ENCODE peak calls at places on chromosome 1, in ten cellular contexts. D, H, Q, R, J, U, W, M, N and Y are unnamed samples. For H3K4me1, the result is how much of the 10 kb centered on the place peaks cover.

GRCh38 chr1:18211764-18212163 is 104.2 kb downstream of the IGSF21 start:
- DNase-seq in D (no peak), H (no peak), Q (no peak), R (no peak), J (no peak), U (no peak), W (no peak), M (no peak), N (no peak), Y (no peak)

GRCh38 chr1:18776777-18777176 is 82.7 kb downstream of the TAS1R2 start:
- DNase-seq in D (no peak), H (no peak), Q (no peak), R (no peak), J (no peak), U (no peak), W (no peak), M (no peak), N (no peak), Y (no peak)

GRCh38 chr1:22350171-22350961 is 101.3 kb upstream of the ZBTB40 start:
- DNase-seq in D (no peak), H (no peak), Q (no peak), R (no peak), J (no peak), U (peak), W (no peak), M (no peak), N (no peak), Y (no peak)

GRCh38 chr1:46673749-46674182 is 2.1 kb downstream of the TEX38 start:
- DNase-seq in D (peak), H (no peak), Q (no peak), R (peak), J (no peak), U (no peak), W (no peak), M (no peak), N (no peak), Y (no peak)

GRCh38 chr1:40980453-40981121 is 1.1 kb downstream of the CTPS1 start:
- DNase-seq in D (peak), H (peak), Q (no peak), R (peak), J (peak), U (no peak), W (peak), M (peak), N (peak), Y (peak)

GRCh38 chr1:14881775-14882672 is 271.5 kb upstream of the TMEM51 start:
- DNase-seq in D (no peak), H (no peak), Q (no peak), R (peak), J (no peak), U (no peak), W (no peak), M (no peak), N (no peak), Y (no peak)

GRCh38 chr1:185017966-185018365 is 27.4 kb upstream of the RNF2 start:
- DNase-seq in D (no peak), H (no peak), Q (no peak), R (no peak), J (no peak), U (no peak), W (no peak), M (no peak), N (no peak), Y (no peak)

GRCh38 chr1:43671626-43672330 is 21.8 kb downstream of the KDM4A start:
- DNase-seq in D (no peak), H (no peak), Q (no peak), R (peak), J (no peak), U (no peak), W (no peak), M (no peak), N (no peak), Y (no peak)

GRCh38 chr1:77378723-77379533 is 97.1 kb downstream of the AK5 start:
- DNase-seq in D (peak), H (no peak), Q (no peak), R (peak), J (no peak), U (no peak), W (no peak), M (no peak), N (no peak), Y (peak)

GRCh38 chr1:19467199-19468187 is 17.8 kb downstream of the CAPZB start:
- DNase-seq in D (no peak), H (no peak), Q (no peak), R (no peak), J (no peak), U (no peak), W (no peak), M (no peak), N (no peak), Y (no peak)

GRCh38 chr1:205518616-205519540 is 14.4 kb downstream of the CDK18 start:
- DNase-seq in D (no peak), H (peak), Q (no peak), R (no peak), J (no peak), U (no peak), W (peak), M (no peak), N (no peak), Y (no peak)

GRCh38 chr1:202164271-202165037 is 4.1 kb upstream of the PTPN7 start:
- DNase-seq in D (no peak), H (no peak), Q (no peak), R (no peak), J (peak), U (peak), W (peak), M (peak), N (peak), Y (peak)

GRCh38 chr1:84253041-84253440 is 48.5 kb upstream of the SAMD13 start:
- DNase-seq in D (no peak), H (no peak), Q (no peak), R (peak), J (no peak), U (no peak), W (no peak), M (no peak), N (no peak), Y (no peak)

GRCh38 chr1:235533476-235534168 is 29.4 kb upstream of the B3GALNT2 start:
- DNase-seq in D (no peak), H (no peak), Q (no peak), R (peak), J (no peak), U (no peak), W (no peak), M (no peak), N (no peak), Y (no peak)

GRCh38 chr1:118116401-118116800 is 68.6 kb downstream of the SPAG17 start:
- DNase-seq in D (no peak), H (no peak), Q (no peak), R (peak), J (no peak), U (no peak), W (no peak), M (no peak), N (no peak), Y (no peak)

GRCh38 chr1:16367968-16368910 is 1.2 kb downstream of the SZRD1 start:
- DNase-seq in D (peak), H (no peak), Q (no peak), R (peak), J (no peak), U (no peak), W (no peak), M (no peak), N (no peak), Y (peak)

GRCh38 chr1:197467881-197468280 is 199.8 kb downstream of the CRB1 start:
- DNase-seq in D (no peak), H (no peak), Q (no peak), R (peak), J (no peak), U (no peak), W (no peak), M (no peak), N (no peak), Y (no peak)

GRCh38 chr1:177334276-177334675 is 163.5 kb downstream of the BRINP2 start:
- DNase-seq in D (no peak), H (no peak), Q (no peak), R (peak), J (no peak), U (no peak), W (no peak), M (no peak), N (no peak), Y (no peak)

GRCh38 chr1:19390901-19391595 is 78.9 kb downstream of the SLC66A1 start:
- DNase-seq in D (peak), H (peak), Q (no peak), R (peak), J (peak), U (no peak), W (peak), M (peak), N (peak), Y (peak)

GRCh38 chr1:167562697-167563096 is 9.1 kb upstream of the CREG1 start:
- DNase-seq in D (no peak), H (no peak), Q (no peak), R (peak), J (no peak), U (no peak), W (no peak), M (no peak), N (no peak), Y (no peak)

GRCh38 chr1:245748246-245748645 is 593.5 kb downstream of the KIF26B start:
- DNase-seq in D (no peak), H (no peak), Q (peak), R (peak), J (no peak), U (no peak), W (no peak), M (no peak), N (no peak), Y (no peak)

GRCh38 chr1:219813344-219813743 is 115.0 kb downstream of the SLC30A10 start:
- DNase-seq in D (no peak), H (no peak), Q (no peak), R (no peak), J (no peak), U (no peak), W (no peak), M (no peak), N (no peak), Y (no peak)

GRCh38 chr1:38013027-38013588 is 574 bp downstream of the UTP11 start:
- DNase-seq in D (no peak), H (no peak), Q (no peak), R (peak), J (no peak), U (no peak), W (no peak), M (no peak), N (no peak), Y (no peak)

GRCh38 chr1:203592728-203593127 is 33.9 kb upstream of the ATP2B4 start:
- DNase-seq in D (peak), H (no peak), Q (no peak), R (peak), J (no peak), U (no peak), W (no peak), M (no peak), N (no peak), Y (no peak)

GRCh38 chr1:52633291-52633754 is 355 bp downstream of the SHISAL2A start:
- DNase-seq in D (no peak), H (no peak), Q (peak), R (peak), J (no peak), U (no peak), W (peak), M (no peak), N (peak), Y (peak)

GRCh38 chr1:52631759-52632331 is 1.1 kb upstream of the SHISAL2A start:
- DNase-seq in D (no peak), H (no peak), Q (no peak), R (no peak), J (no peak), U (no peak), W (no peak), M (no peak), N (no peak), Y (no peak)

GRCh38 chr1:52634111-52634510 is 1.1 kb downstream of the SHISAL2A start:
- DNase-seq in D (no peak), H (no peak), Q (no peak), R (no peak), J (no peak), U (no peak), W (no peak), M (no peak), N (no peak), Y (peak)

GRCh38 chr1:52635321-52636089 is 2.5 kb downstream of the SHISAL2A start:
- DNase-seq in D (no peak), H (peak), Q (no peak), R (no peak), J (no peak), U (no peak), W (no peak), M (peak), N (no peak), Y (peak)

GRCh38 chr1:52632732-52633290 is at the start of gene SHISAL2A:
- DNase-seq in D (no peak), H (peak), Q (peak), R (peak), J (peak), U (peak), W (peak), M (peak), N (peak), Y (peak)
- H3K4me3 ChIP-seq in D (no peak), H (peak), Q (no peak), R (no peak), J (peak), U (no peak), W (peak), M (peak), N (peak), Y (peak)

GRCh38 chr1:161182214-161182613 is 4.9 kb upstream of the B4GALT3 start:
- DNase-seq in D (no peak), H (no peak), Q (no peak), R (peak), J (peak), U (no peak), W (no peak), M (peak), N (peak), Y (no peak)
- H3K4me1 ChIP-seq in D (under half), H (under half), Q (under half), R (under half), J (half or more), U (under half), W (under half), M (half or more), N (half or more), Y (half or more)

GRCh38 chr1:58919226-58919985 is 135.6 kb upstream of the JUN start:
- DNase-seq in D (no peak), H (no peak), Q (no peak), R (no peak), J (no peak), U (no peak), W (no peak), M (no peak), N (no peak), Y (no peak)

GRCh38 chr1:58909914-58910681 is 126.3 kb upstream of the JUN start:
- DNase-seq in D (no peak), H (no peak), Q (no peak), R (no peak), J (no peak), U (no peak), W (no peak), M (no peak), N (no peak), Y (no peak)

GRCh38 chr1:58917436-58917835 is 133.6 kb upstream of the JUN start:
- DNase-seq in D (no peak), H (no peak), Q (no peak), R (no peak), J (no peak), U (no peak), W (no peak), M (no peak), N (no peak), Y (no peak)

GRCh38 chr1:58911841-58912553 is 128.2 kb upstream of the JUN start:
- DNase-seq in D (peak), H (no peak), Q (no peak), R (no peak), J (no peak), U (no peak), W (no peak), M (no peak), N (no peak), Y (no peak)

DNA sequence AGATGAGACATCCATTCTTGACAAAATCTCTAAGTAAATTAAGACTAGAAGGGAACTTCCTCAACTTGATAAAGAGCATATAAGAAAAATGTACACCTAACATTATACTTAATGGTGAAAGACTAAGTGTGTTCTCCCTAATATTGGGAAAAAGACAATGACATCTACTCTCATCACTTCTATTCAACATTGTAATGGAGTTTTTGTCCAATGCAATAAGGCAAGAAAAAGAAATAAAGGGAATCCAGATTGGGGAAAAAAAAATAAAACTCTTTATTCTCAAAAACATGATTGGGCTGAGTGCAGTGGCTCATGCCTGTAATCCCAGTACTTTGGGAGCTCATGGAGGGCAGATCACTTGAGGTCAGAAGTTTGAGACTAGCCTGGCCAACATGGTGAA is 131.1 kb upstream of the JUN start:
- DNase-seq in D (no peak), H (no peak), Q (no peak), R (no peak), J (no peak), U (no peak), W (no peak), M (no peak), N (no peak), Y (no peak)
- H3K4me3 ChIP-seq in D (no peak), H (no peak), Q (no peak), R (no peak), J (no peak), U (no peak), W (no peak), M (no peak), N (no peak), Y (no peak)

DNA sequence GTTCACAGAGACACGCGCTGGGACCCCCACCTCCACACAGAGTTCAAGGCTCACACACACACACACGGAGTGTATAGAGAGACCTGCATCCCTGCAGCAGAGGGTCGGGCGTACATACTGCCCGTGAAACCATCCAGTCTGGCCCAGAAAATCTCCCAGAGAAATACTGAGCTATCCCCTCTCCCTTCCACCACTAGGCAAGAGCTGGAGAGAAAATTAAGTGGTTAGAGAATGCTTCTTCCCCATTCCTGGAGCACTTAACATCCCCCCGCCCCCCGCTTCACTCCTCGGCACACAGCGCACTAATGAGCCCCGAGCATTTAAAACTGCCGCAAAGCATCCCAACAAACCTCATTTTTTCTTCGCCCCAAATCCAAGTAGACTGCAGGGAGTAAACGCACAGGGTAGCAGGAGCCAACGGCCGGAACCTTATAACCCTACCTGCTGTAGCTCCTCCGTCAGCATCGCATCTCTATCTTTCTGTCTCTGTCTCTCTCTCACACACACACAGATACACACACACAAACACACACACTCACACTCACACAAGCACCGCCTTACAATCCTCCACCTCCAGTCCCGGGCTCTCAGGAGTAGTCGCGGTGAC is 422 bp downstream of the DUSP10 start:
- DNase-seq in D (peak), H (peak), Q (peak), R (peak), J (no peak), U (no peak), W (peak), M (no peak), N (no peak), Y (peak)
- H3K4me1 ChIP-seq in D (under half), H (under half), Q (under half), R (under half), J (under half), U (under half), W (under half), M (under half), N (under half), Y (under half)

GRCh38 chr1:114854693-114855320 is at the start of gene SYCP1:
- DNase-seq in D (no peak), H (no peak), Q (no peak), R (no peak), J (no peak), U (no peak), W (no peak), M (no peak), N (no peak), Y (no peak)
- H3K4me3 ChIP-seq in D (peak), H (no peak), Q (no peak), R (peak), J (peak), U (no peak), W (peak), M (no peak), N (peak), Y (no peak)

GRCh38 chr1:178954291-178954690 is 71.4 kb upstream of the FAM20B start:
- DNase-seq in D (no peak), H (no peak), Q (no peak), R (no peak), J (no peak), U (no peak), W (no peak), M (no peak), N (no peak), Y (no peak)
- H3K4me1 ChIP-seq in D (under half), H (under half), Q (under half), R (under half), J (under half), U (under half), W (under half), M (under half), N (under half), Y (under half)

GRCh38 chr1:54927475-54928240 is 40.7 kb upstream of the DHCR24 start:
- DNase-seq in D (peak), H (no peak), Q (no peak), R (peak), J (no peak), U (no peak), W (no peak), M (no peak), N (no peak), Y (no peak)
- H3K4me3 ChIP-seq in D (no peak), H (no peak), Q (no peak), R (no peak), J (no peak), U (no peak), W (no peak), M (no peak), N (no peak), Y (no peak)

GRCh38 chr1:111622166-111622565 is 2.6 kb downstream of the RAP1A start:
- DNase-seq in D (no peak), H (no peak), Q (no peak), R (no peak), J (no peak), U (no peak), W (no peak), M (no peak), N (no peak), Y (no peak)
- H3K4me1 ChIP-seq in D (under half), H (under half), Q (under half), R (under half), J (half or more), U (under half), W (under half), M (half or more), N (under half), Y (half or more)

GRCh38 chr1:2206813-2207488 is 12.4 kb upstream of the FAAP20 start:
- DNase-seq in D (no peak), H (peak), Q (no peak), R (no peak), J (no peak), U (peak), W (peak), M (no peak), N (no peak), Y (no peak)

GRCh38 chr1:2204384-2205190 is 10.0 kb upstream of the FAAP20 start:
- DNase-seq in D (peak), H (peak), Q (peak), R (peak), J (peak), U (peak), W (peak), M (no peak), N (no peak), Y (no peak)

GRCh38 chr1:2203671-2204383 is 9.3 kb upstream of the FAAP20 start:
- DNase-seq in D (no peak), H (no peak), Q (no peak), R (no peak), J (no peak), U (peak), W (peak), M (no peak), N (no peak), Y (no peak)

GRCh38 chr1:2202843-2203601 is 8.4 kb upstream of the FAAP20 start:
- DNase-seq in D (no peak), H (no peak), Q (no peak), R (no peak), J (no peak), U (peak), W (peak), M (no peak), N (no peak), Y (no peak)

DNA sequence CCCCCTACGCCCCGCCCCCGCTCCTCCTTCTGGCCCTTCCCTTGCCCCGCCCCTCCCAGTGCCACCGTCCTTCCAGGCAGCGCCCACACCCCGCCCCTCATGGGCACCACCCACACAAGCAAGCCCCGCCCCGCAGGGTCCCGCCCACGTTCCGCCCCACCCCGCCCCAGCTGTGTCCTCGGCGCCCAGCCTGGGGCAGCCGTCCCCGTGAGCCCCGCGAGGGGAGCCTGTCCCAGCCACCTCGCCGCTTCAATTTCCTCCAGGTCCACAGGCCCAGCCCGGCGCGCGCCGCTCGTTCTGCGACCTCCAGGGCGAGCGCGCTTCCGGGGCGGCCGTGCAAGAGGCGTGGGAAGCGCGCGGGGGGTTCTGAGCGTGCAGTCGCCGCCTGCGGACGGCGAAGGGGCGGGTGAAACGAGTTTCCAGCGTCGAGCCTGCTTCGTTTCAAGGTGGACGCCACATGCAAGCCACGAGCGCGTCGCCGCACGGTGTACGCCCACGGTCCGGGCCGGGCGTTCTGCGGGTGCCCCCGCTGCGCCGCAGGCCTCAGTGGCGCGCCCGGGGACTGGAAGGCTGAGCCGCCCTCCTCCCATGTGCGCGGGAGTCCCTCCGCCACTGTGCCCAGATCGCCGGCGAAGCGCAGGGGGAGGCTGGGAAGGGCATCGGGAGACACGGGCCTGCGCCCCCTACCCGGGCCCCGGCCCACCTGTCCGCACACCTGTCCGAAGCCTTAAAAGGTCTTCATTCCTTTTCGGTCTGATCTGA is 10.8 kb upstream of the FAAP20 start:
- DNase-seq in D (peak), H (peak), Q (peak), R (peak), J (peak), U (peak), W (peak), M (peak), N (peak), Y (peak)
- H3K4me3 ChIP-seq in D (no peak), H (peak), Q (no peak), R (no peak), J (peak), U (peak), W (peak), M (peak), N (peak), Y (peak)